ENCODE peak calls at places on chromosomes 12 and 14, in five cellular contexts. Z, M, W, S and F are unnamed samples. For H3K36me3 and H3K4me1, the result is how much of the 10 kb centered on the place peaks cover.

GRCh38 chr12:70784042-70784668 is 136.4 kb downstream of the PTPRR start:
- DNase-seq in Z (no peak), M (no peak), W (no peak), S (no peak), F (no peak)

GRCh38 chr14:75238728-75239455 is 39.7 kb upstream of the FOS start:
- DNase-seq in Z (no peak), M (no peak), W (no peak), S (peak), F (no peak)

GRCh38 chr12:53046655-53047220 is 3.1 kb upstream of the TNS2 start:
- DNase-seq in Z (peak), M (no peak), W (no peak), S (peak), F (peak)

GRCh38 chr14:53613404-53614253 is 343.0 kb downstream of the BMP4 start:
- DNase-seq in Z (peak), M (no peak), W (peak), S (peak), F (no peak)

GRCh38 chr14:92747701-92748258 is 647 bp downstream of the LGMN start:
- DNase-seq in Z (peak), M (no peak), W (peak), S (peak), F (no peak)

GRCh38 chr14:95274874-95275273 is 44.8 kb downstream of the CLMN start:
- DNase-seq in Z (no peak), M (no peak), W (no peak), S (no peak), F (no peak)

GRCh38 chr12:14884458-14884878 is 1.2 kb downstream of the MGP start:
- DNase-seq in Z (peak), M (no peak), W (peak), S (no peak), F (peak)

GRCh38 chr14:93231129-93231979 is 24.3 kb downstream of the UBR7 start:
- DNase-seq in Z (peak), M (no peak), W (peak), S (no peak), F (no peak)

GRCh38 chr12:105226219-105226618 is 9.8 kb downstream of the APPL2 start:
- DNase-seq in Z (peak), M (no peak), W (no peak), S (no peak), F (no peak)

GRCh38 chr14:76181546-76181945 is 29.8 kb downstream of the GPATCH2L start:
- DNase-seq in Z (no peak), M (no peak), W (peak), S (no peak), F (no peak)

GRCh38 chr14:41699506-41699905 is 92.8 kb downstream of the LRFN5 start:
- DNase-seq in Z (no peak), M (no peak), W (peak), S (no peak), F (no peak)

GRCh38 chr12:20350495-20350894 is 17.8 kb upstream of the PDE3A start:
- DNase-seq in Z (peak), M (no peak), W (peak), S (no peak), F (no peak)

GRCh38 chr14:105047283-105048016 is 17.8 kb downstream of the GPR132 start:
- DNase-seq in Z (no peak), M (no peak), W (no peak), S (no peak), F (peak)

GRCh38 chr12:53062977-53063707 is 13.3 kb downstream of the TNS2 start:
- DNase-seq in Z (no peak), M (no peak), W (no peak), S (no peak), F (no peak)

GRCh38 chr14:104970231-104971068 is 7.7 kb downstream of the AHNAK2 start:
- DNase-seq in Z (peak), M (no peak), W (peak), S (peak), F (peak)

GRCh38 chr12:49225551-49226166 is 36.8 kb upstream of the TUBA1A start:
- DNase-seq in Z (peak), M (no peak), W (peak), S (no peak), F (peak)

GRCh38 chr12:101968770-101969169 is 91.4 kb downstream of the DRAM1 start:
- DNase-seq in Z (peak), M (no peak), W (no peak), S (no peak), F (no peak)

GRCh38 chr14:50335389-50335788 is 23.3 kb downstream of the DMAC2L start:
- DNase-seq in Z (peak), M (no peak), W (no peak), S (peak), F (no peak)

GRCh38 chr14:75134644-75135043 is 7.8 kb upstream of the NEK9 start:
- DNase-seq in Z (no peak), M (no peak), W (no peak), S (no peak), F (no peak)

GRCh38 chr12:52517005-52517835 is 3.0 kb downstream of the KRT5 start:
- DNase-seq in Z (no peak), M (peak), W (no peak), S (no peak), F (no peak)

GRCh38 chr12:563250-563781 is 99.9 kb downstream of the NINJ2 start:
- DNase-seq in Z (peak), M (peak), W (no peak), S (no peak), F (no peak)

GRCh38 chr12:93713800-93714199 is 36.6 kb downstream of the CRADD start:
- DNase-seq in Z (no peak), M (no peak), W (no peak), S (no peak), F (no peak)

GRCh38 chr12:131735153-131735456 is 24.2 kb downstream of the SFSWAP start:
- DNase-seq in Z (no peak), M (no peak), W (no peak), S (no peak), F (no peak)
- H3K36me3 ChIP-seq in Z (under half), M (half or more), W (half or more), S (under half), F (half or more)

DNA sequence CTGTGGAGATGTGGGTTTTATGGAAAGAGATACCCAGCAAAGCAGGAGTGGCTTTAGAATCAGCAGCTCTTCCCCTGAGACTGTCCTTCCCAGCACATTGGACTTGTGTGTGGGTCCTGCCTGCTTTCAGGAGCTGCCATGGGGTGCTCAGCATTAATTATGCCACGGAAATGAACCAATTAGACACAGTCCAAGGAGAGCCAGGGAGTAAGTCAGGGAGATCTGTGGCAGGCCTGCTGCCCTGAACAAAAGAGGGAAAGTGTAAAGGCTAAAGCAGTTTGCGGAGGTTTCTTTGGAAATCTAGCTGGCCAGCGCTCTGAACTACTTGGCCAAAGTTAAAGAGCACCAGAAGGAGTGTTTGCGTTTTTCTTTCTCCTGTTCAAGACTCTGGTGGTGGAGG is 65.7 kb upstream of the SRSF5 start:
- DNase-seq in Z (no peak), M (no peak), W (no peak), S (peak), F (no peak)
- H3K4me1 ChIP-seq in Z (under half), M (under half), W (under half), S (under half), F (half or more)

GRCh38 chr14:90273532-90273931 is 17.2 kb downstream of the PSMC1 start:
- DNase-seq in Z (no peak), M (no peak), W (no peak), S (no peak), F (no peak)
- H3K36me3 ChIP-seq in Z (under half), M (half or more), W (under half), S (under half), F (half or more)

DNA sequence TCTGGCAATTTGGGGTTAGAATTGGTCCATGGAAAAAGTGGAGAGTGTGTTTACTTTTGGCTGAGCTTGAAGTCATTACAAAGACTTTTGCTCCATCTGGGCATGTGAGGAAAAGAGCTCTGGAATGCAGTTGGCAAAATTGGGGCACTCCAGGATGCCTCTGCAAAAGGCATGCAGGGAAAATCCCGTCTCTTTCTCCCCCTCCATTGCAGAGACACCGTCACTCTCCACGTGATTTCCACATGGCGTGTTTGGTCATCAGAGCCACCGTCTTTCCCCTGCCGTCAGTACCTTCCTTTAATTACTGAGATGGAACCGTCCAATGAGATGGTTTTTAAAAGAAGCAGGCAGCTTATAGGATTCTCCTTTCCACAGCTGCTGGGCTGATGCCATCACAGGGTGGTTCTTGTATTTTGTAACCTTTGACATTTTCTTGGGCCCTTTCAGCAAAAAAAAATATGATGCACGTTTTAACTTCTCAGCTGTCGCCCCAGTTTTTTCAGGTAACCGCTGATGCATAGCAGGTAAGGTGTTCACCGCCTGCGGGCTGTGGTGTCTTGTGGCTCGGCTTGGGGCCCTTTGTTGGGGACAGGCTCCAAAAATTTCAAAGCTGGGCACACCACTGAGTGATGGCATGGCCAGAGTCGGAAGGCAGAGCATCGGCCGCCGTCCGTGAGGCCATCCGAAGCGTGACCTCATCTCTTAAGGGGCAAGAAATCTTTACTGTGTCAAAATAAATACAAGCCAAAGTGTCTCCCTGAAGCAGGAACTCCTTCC is 68.4 kb downstream of the CACNA1C start:
- DNase-seq in Z (no peak), M (no peak), W (no peak), S (no peak), F (no peak)
- H3K4me1 ChIP-seq in Z (under half), M (under half), W (under half), S (under half), F (under half)

GRCh38 chr12:111450676-111451075 is 45.0 kb downstream of the SH2B3 start:
- DNase-seq in Z (no peak), M (peak), W (no peak), S (no peak), F (no peak)
- H3K36me3 ChIP-seq in Z (under half), M (half or more), W (under half), S (under half), F (half or more)

GRCh38 chr12:54415223-54415929 is 3.7 kb downstream of the ITGA5 start:
- DNase-seq in Z (no peak), M (no peak), W (no peak), S (no peak), F (no peak)

GRCh38 chr12:54413284-54414190 is 5.5 kb downstream of the ITGA5 start:
- DNase-seq in Z (peak), M (peak), W (no peak), S (no peak), F (peak)

GRCh38 chr12:54412786-54413185 is 6.3 kb downstream of the ITGA5 start:
- DNase-seq in Z (no peak), M (no peak), W (no peak), S (no peak), F (no peak)

GRCh38 chr12:54412348-54412747 is 6.7 kb downstream of the ITGA5 start:
- DNase-seq in Z (no peak), M (no peak), W (no peak), S (no peak), F (no peak)

DNA sequence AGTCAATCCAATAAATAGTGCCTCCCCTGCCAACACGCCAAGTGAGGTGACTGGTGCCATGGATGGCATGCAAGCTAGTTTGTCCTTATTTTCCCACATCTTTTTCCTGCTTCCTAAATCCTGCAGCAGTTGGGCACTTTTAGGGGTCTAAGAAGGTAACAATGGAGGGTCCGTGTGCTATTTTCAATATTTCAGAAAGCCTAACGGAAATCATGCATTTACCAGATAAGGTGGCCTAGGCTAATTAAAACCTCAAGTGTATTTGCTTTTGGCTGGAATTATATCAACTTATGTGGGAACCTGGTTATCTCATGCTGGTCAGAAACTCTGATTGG is 4.9 kb downstream of the ITGA5 start:
- DNase-seq in Z (no peak), M (no peak), W (no peak), S (no peak), F (no peak)
- H3K4me1 ChIP-seq in Z (under half), M (half or more), W (under half), S (under half), F (half or more)

GRCh38 chr12:27646149-27646548 is 50.1 kb upstream of the REP15 start:
- DNase-seq in Z (no peak), M (no peak), W (no peak), S (no peak), F (no peak)
- H3K36me3 ChIP-seq in Z (under half), M (under half), W (under half), S (under half), F (under half)

GRCh38 chr12:124448955-124449622 is 118.3 kb downstream of the NCOR2 start:
- DNase-seq in Z (no peak), M (no peak), W (no peak), S (no peak), F (no peak)
- H3K4me1 ChIP-seq in Z (under half), M (under half), W (under half), S (under half), F (under half)

GRCh38 chr14:99939421-99939820 is 125.8 kb upstream of the EVL start:
- DNase-seq in Z (no peak), M (no peak), W (no peak), S (no peak), F (no peak)
- H3K36me3 ChIP-seq in Z (under half), M (under half), W (under half), S (under half), F (half or more)

GRCh38 chr12:6957151-6957701 is 6.1 kb downstream of the PTPN6 start:
- DNase-seq in Z (no peak), M (no peak), W (no peak), S (no peak), F (peak)
- H3K4me1 ChIP-seq in Z (under half), M (half or more), W (under half), S (under half), F (half or more)